ENCODE peak calls at places on chromosomes 16 and 17, in six cellular contexts. F, D, W, S, I and U are unnamed samples.

GRCh38 chr17:80499536-80499935 is 23.1 kb upstream of the NPTX1 start:
- DNase-seq in I (no peak), S (no peak), D (no peak), W (no peak), F (no peak), U (no peak)

GRCh38 chr17:1126801-1127550 is 52.8 kb downstream of the ABR start:
- DNase-seq in W (no peak), D (no peak), S (no peak), F (no peak), I (no peak), U (no peak)

GRCh38 chr16:48487287-48487686 is 102.1 kb upstream of the SIAH1 start:
- DNase-seq in I (no peak), S (no peak), F (no peak), D (no peak), W (no peak), U (no peak)

GRCh38 chr17:2040942-2041560 is 771 bp upstream of the OVCA2 start:
- DNase-seq in S (no peak), D (no peak), F (no peak), W (no peak), I (no peak), U (peak)

GRCh38 chr16:81427245-81427644 is 17.4 kb upstream of the CMIP start:
- DNase-seq in W (no peak), F (no peak), S (peak), D (no peak), I (no peak), U (no peak)

GRCh38 chr17:9937164-9937835 is 32.2 kb upstream of the RCVRN start:
- DNase-seq in S (no peak), F (no peak), D (no peak), W (no peak), I (no peak), U (no peak)

GRCh38 chr16:73265124-73265838 is 217.4 kb upstream of the ZFHX3 start:
- DNase-seq in S (no peak), I (peak), D (no peak), F (peak), W (no peak), U (no peak)

GRCh38 chr17:5715478-5715877 is 131.2 kb upstream of the NLRP1 start:
- DNase-seq in F (no peak), S (no peak), I (peak), W (no peak), D (no peak), U (no peak)

GRCh38 chr16:2475413-2476344 is 752 bp downstream of the TBC1D24 start:
- DNase-seq in F (peak), W (no peak), S (peak), I (no peak), D (peak), U (peak)

GRCh38 chr16:77993111-77993571 is 29.2 kb upstream of the CLEC3A start:
- DNase-seq in F (peak), I (peak), S (no peak), D (peak), W (peak), U (peak)